ENCODE peak calls at places on chromosomes 4 and X, in five cellular contexts. R, Y, Q, I and P are unnamed samples.

GRCh38 chrX:41981481-41982013 is 58.2 kb upstream of the CASK start:
- DNase-seq in R (no peak), Y (no peak), Q (peak), I (peak), P (no peak)

GRCh38 chrX:21770631-21771321 is 12.9 kb upstream of the SMPX start:
- DNase-seq in R (peak), Y (no peak), Q (peak), I (no peak), P (peak)

GRCh38 chrX:78452356-78452755 is 124.9 kb upstream of the CYSLTR1 start:
- DNase-seq in R (no peak), Y (no peak), Q (no peak), I (no peak), P (no peak)

GRCh38 chrX:68989865-68990606 is 161.2 kb downstream of the EFNB1 start:
- DNase-seq in R (peak), Y (peak), Q (peak), I (no peak), P (no peak)

GRCh38 chr4:181761130-181761529 is 482.1 kb upstream of the TENM3 start:
- DNase-seq in R (no peak), Y (no peak), Q (peak), I (no peak), P (no peak)

GRCh38 chr4:65502151-65502691 is 168.1 kb downstream of the EPHA5 start:
- DNase-seq in R (no peak), Y (no peak), Q (peak), I (peak), P (no peak)

GRCh38 chrX:105483011-105483410 is 262.5 kb upstream of the TEX13A start:
- DNase-seq in R (no peak), Y (no peak), Q (peak), I (peak), P (no peak)

GRCh38 chrX:125205918-125206665 is 113.6 kb upstream of the TEX13C start:
- DNase-seq in R (peak), Y (peak), Q (no peak), I (no peak), P (no peak)

GRCh38 chrX:323721-324628 is 5.4 kb upstream of the GTPBP6 start:
- DNase-seq in R (peak), Y (peak), Q (peak), I (peak), P (peak)

GRCh38 chr4:5955856-5956255 is 62.4 kb downstream of the C4orf50 start:
- DNase-seq in R (no peak), Y (no peak), Q (no peak), I (no peak), P (no peak)

GRCh38 chrX:69466546-69466945 is 37.6 kb upstream of the NALF2 start:
- DNase-seq in R (no peak), Y (no peak), Q (no peak), I (no peak), P (no peak)

GRCh38 chr4:137852326-137852725 is 320.0 kb upstream of the PCDH18 start:
- DNase-seq in R (no peak), Y (no peak), Q (no peak), I (no peak), P (no peak)

GRCh38 chr4:17557880-17558279 is 19.1 kb upstream of the LAP3 start:
- DNase-seq in R (no peak), Y (no peak), Q (no peak), I (no peak), P (no peak)

GRCh38 chrX:67604979-67605703 is 61.3 kb downstream of the AR start:
- DNase-seq in R (peak), Y (no peak), Q (peak), I (peak), P (no peak)

GRCh38 chrX:4547218-4547836 is 833.9 kb upstream of the PRKX start:
- DNase-seq in R (peak), Y (peak), Q (peak), I (peak), P (peak)

GRCh38 chrX:66635360-66635759 is 3.5 kb downstream of the EDA2R start:
- DNase-seq in R (peak), Y (no peak), Q (peak), I (peak), P (no peak)

GRCh38 chrX:109859673-109860072 is 126.6 kb upstream of the ACSL4 start:
- DNase-seq in R (no peak), Y (no peak), Q (no peak), I (no peak), P (no peak)

GRCh38 chr4:146637853-146638800 is 566 bp upstream of the POU4F2 start:
- DNase-seq in R (no peak), Y (peak), Q (no peak), I (no peak), P (no peak)

GRCh38 chrX:22950278-22951266 is 49.2 kb upstream of the DDX53 start:
- DNase-seq in R (peak), Y (no peak), Q (peak), I (peak), P (no peak)

GRCh38 chr4:18012115-18012806 is 9.3 kb downstream of the LCORL start:
- DNase-seq in R (no peak), Y (no peak), Q (peak), I (no peak), P (no peak)

GRCh38 chr4:159764343-159764952 is 661.6 kb downstream of the RAPGEF2 start:
- DNase-seq in R (peak), Y (peak), Q (peak), I (peak), P (peak)

GRCh38 chrX:154029439-154029838 is 9.7 kb upstream of the IRAK1 start:
- DNase-seq in R (no peak), Y (no peak), Q (no peak), I (no peak), P (no peak)

GRCh38 chr4:111871802-111872201 is 273.5 kb upstream of the FAM241A start:
- DNase-seq in R (no peak), Y (no peak), Q (no peak), I (no peak), P (no peak)

GRCh38 chrX:103157511-103158316 is 57.2 kb upstream of the BEX4 start:
- DNase-seq in R (peak), Y (peak), Q (peak), I (peak), P (no peak)

GRCh38 chr4:121380448-121381147 is at the start of gene QRFPR:
- DNase-seq in R (peak), Y (peak), Q (peak), I (peak), P (no peak)

GRCh38 chrX:3638280-3638873 is 75.1 kb downstream of the PRKX start:
- DNase-seq in R (peak), Y (peak), Q (peak), I (peak), P (peak)

DNA sequence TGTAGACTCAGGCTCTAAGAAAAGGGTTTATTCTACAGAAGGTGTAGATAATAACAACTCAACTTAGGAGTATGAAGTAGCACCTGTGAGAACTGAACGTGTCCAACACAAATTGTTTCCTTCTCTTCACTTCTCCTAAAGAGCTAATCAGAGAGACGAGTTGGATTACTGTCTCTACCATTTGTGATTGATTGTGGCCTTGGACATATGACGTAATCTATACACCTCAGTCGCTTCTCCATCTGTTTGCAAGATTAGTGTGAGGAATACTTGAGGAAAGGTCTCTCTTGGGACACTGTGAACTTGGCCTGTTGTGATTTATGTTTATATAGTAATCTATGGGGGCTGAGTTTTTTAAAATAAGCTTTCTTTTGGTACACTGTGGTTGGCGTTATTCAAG is 182.0 kb downstream of the ZNF330 start:
- DNase-seq in R (no peak), Y (no peak), Q (no peak), I (no peak), P (no peak)
- H3K4me2 ChIP-seq in R (no peak), Y (no peak), Q (no peak), I (no peak), P (no peak)

GRCh38 chrX:53694642-53695041 is 8.1 kb upstream of the HUWE1 start:
- DNase-seq in R (no peak), Y (no peak), Q (no peak), I (no peak), P (no peak)
- H3K4me2 ChIP-seq in R (no peak), Y (no peak), Q (no peak), I (no peak), P (no peak)

GRCh38 chr4:54908744-54909143 is 216.7 kb downstream of the KDR start:
- DNase-seq in R (no peak), Y (no peak), Q (peak), I (no peak), P (no peak)

GRCh38 chr4:54913751-54914526 is 211.5 kb downstream of the KDR start:
- DNase-seq in R (peak), Y (no peak), Q (no peak), I (no peak), P (no peak)

GRCh38 chr4:54914781-54915180 is 210.6 kb downstream of the KDR start:
- DNase-seq in R (no peak), Y (no peak), Q (no peak), I (no peak), P (no peak)

GRCh38 chr4:54912155-54912554 is 213.2 kb downstream of the KDR start:
- DNase-seq in R (no peak), Y (no peak), Q (no peak), I (peak), P (no peak)

GRCh38 chr4:54909964-54910363 is 215.4 kb downstream of the KDR start:
- DNase-seq in R (no peak), Y (no peak), Q (no peak), I (no peak), P (no peak)
- H3K4me2 ChIP-seq in R (no peak), Y (no peak), Q (no peak), I (no peak), P (no peak)

DNA sequence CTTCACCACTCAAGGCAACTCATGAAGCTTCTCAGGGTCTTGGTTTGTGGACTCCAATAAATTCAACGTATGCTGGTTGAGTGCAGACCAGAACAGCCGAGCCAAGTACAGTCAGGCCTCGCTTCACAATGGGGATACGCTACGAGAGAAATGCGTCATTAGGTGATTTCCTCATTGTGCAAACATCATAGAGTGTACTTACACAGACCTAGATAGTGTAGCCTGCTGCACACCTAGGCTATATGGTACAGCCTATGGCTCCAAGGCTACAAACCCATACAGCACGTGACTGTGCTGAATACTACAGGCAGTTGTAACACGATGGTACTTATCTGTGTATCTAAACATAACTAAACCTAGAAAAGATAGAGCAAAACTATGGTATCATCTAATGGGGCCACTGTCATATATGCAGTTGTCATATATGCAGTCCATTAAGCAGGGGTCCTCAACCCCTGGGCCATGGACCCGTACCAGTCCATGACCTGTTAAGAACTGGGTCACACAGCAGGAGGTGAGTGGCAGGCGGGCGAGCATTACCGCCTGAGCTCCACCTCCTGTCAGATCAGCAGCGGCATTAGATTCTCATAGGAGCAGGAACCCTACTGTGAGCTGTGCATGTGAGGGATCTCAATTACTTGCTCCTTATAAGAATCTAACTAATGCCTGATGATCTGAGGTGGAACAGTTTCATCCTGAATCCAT is 31.5 kb downstream of the RTL5 start:
- DNase-seq in R (no peak), Y (no peak), Q (no peak), I (no peak), P (no peak)
- H3K4me2 ChIP-seq in R (no peak), Y (no peak), Q (no peak), I (no peak), P (no peak)